ENCODE peak calls at places on chromosomes 1 and 21, in ten cellular contexts. One of them, this sample, is unnamed.

GRCh38 chr1:159168043-159168442 is 3.4 kb upstream of the CADM3 start:
- DNase-seq in testis: no peak
- DNase-seq in GM06990: no peak
- DNase-seq in tibial nerve: no peak
- DNase-seq in fibroblast of pulmonary artery: no peak
- DNase-seq in foreskin fibroblast: no peak
- DNase-seq in GM23338: no peak
- DNase-seq in mesothelial cell of epicardium: no peak
- DNase-seq in GM13977: no peak
- DNase-seq in cardiac muscle cell: no peak
- DNase-seq in this sample: no peak

GRCh38 chr1:57377731-57378139 is 46.1 kb downstream of the DAB1 start:
- DNase-seq in GM23338: peak
- DNase-seq in fibroblast of pulmonary artery: no peak
- DNase-seq in GM13977: no peak
- DNase-seq in foreskin fibroblast: no peak
- DNase-seq in tibial nerve: no peak
- DNase-seq in cardiac muscle cell: no peak
- DNase-seq in GM06990: no peak
- DNase-seq in mesothelial cell of epicardium: no peak
- DNase-seq in testis: no peak
- DNase-seq in this sample: no peak

GRCh38 chr1:31038360-31038759 is 27.2 kb downstream of the PUM1 start:
- DNase-seq in GM06990: no peak
- DNase-seq in cardiac muscle cell: peak
- DNase-seq in mesothelial cell of epicardium: no peak
- DNase-seq in foreskin fibroblast: no peak
- DNase-seq in testis: no peak
- DNase-seq in GM13977: no peak
- DNase-seq in tibial nerve: no peak
- DNase-seq in fibroblast of pulmonary artery: peak
- DNase-seq in GM23338: no peak
- DNase-seq in this sample: no peak

GRCh38 chr1:99820546-99820945 is 29.6 kb upstream of the AGL start:
- DNase-seq in fibroblast of pulmonary artery: no peak
- DNase-seq in tibial nerve: no peak
- DNase-seq in cardiac muscle cell: no peak
- DNase-seq in GM13977: peak
- DNase-seq in foreskin fibroblast: no peak
- DNase-seq in GM06990: peak
- DNase-seq in GM23338: no peak
- DNase-seq in mesothelial cell of epicardium: no peak
- DNase-seq in testis: no peak
- DNase-seq in this sample: peak

GRCh38 chr1:61709908-61710289 is 15.0 kb downstream of the TM2D1 start:
- DNase-seq in mesothelial cell of epicardium: no peak
- DNase-seq in GM13977: no peak
- DNase-seq in tibial nerve: no peak
- DNase-seq in foreskin fibroblast: no peak
- DNase-seq in GM06990: no peak
- DNase-seq in GM23338: no peak
- DNase-seq in cardiac muscle cell: no peak
- DNase-seq in fibroblast of pulmonary artery: no peak
- DNase-seq in testis: no peak
- DNase-seq in this sample: no peak

GRCh38 chr21:29805110-29805509 is 134.7 kb downstream of the GRIK1 start:
- DNase-seq in fibroblast of pulmonary artery: no peak
- DNase-seq in mesothelial cell of epicardium: no peak
- DNase-seq in testis: no peak
- DNase-seq in tibial nerve: no peak
- DNase-seq in foreskin fibroblast: no peak
- DNase-seq in GM23338: no peak
- DNase-seq in cardiac muscle cell: no peak
- DNase-seq in GM06990: no peak
- DNase-seq in GM13977: no peak
- DNase-seq in this sample: no peak

GRCh38 chr1:48608882-48609281 is 136.9 kb upstream of the SPATA6 start:
- DNase-seq in fibroblast of pulmonary artery: no peak
- DNase-seq in cardiac muscle cell: no peak
- DNase-seq in GM06990: no peak
- DNase-seq in tibial nerve: no peak
- DNase-seq in mesothelial cell of epicardium: no peak
- DNase-seq in foreskin fibroblast: no peak
- DNase-seq in testis: no peak
- DNase-seq in GM13977: no peak
- DNase-seq in GM23338: no peak
- DNase-seq in this sample: no peak

GRCh38 chr1:162912061-162912667 is 51.2 kb upstream of the CCDC190 start:
- DNase-seq in GM13977: no peak
- DNase-seq in GM23338: no peak
- DNase-seq in testis: no peak
- DNase-seq in GM06990: no peak
- DNase-seq in foreskin fibroblast: no peak
- DNase-seq in tibial nerve: no peak
- DNase-seq in mesothelial cell of epicardium: no peak
- DNase-seq in fibroblast of pulmonary artery: no peak
- DNase-seq in cardiac muscle cell: no peak
- DNase-seq in this sample: no peak

GRCh38 chr1:231053493-231054162 is 13.6 kb upstream of the FAM89A start:
- DNase-seq in GM06990: no peak
- DNase-seq in testis: peak
- DNase-seq in foreskin fibroblast: peak
- DNase-seq in GM23338: no peak
- DNase-seq in fibroblast of pulmonary artery: peak
- DNase-seq in cardiac muscle cell: peak
- DNase-seq in tibial nerve: peak
- DNase-seq in GM13977: no peak
- DNase-seq in mesothelial cell of epicardium: no peak
- DNase-seq in this sample: no peak

DNA sequence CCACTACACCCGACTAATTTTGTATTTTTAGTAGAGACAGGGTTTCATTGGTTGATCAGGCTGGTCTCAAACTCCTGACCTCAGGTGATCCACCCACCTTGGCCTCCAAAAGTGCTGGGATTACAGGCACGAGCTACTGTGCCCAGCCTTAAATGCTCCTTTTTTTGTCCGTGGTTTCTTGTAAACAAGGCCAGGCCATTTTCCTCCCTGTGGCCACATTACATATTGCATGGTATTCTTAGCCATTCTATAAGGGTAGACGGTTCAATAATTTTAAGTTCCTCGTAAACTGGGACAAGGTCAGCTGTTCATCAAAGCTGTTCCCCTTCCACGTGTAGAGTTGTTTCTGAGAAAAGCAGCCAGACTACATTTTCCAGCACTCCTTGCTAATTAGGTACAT is 10.3 kb upstream of the LUZP1 start:
- DNase-seq in foreskin fibroblast: no peak
- DNase-seq in cardiac muscle cell: peak
- DNase-seq in GM06990: no peak
- DNase-seq in tibial nerve: no peak
- DNase-seq in testis: no peak
- DNase-seq in GM13977: peak
- DNase-seq in mesothelial cell of epicardium: no peak
- DNase-seq in fibroblast of pulmonary artery: peak
- DNase-seq in GM23338: peak
- DNase-seq in this sample: peak
- TF ChIP-seq CTCF in foreskin fibroblast: peak
- TF ChIP-seq CTCF in cardiac muscle cell: peak
- TF ChIP-seq CTCF in GM06990: no peak
- TF ChIP-seq CTCF in tibial nerve: no peak
- TF ChIP-seq CTCF in testis: peak
- TF ChIP-seq CTCF in GM13977: peak
- TF ChIP-seq CTCF in mesothelial cell of epicardium: peak
- TF ChIP-seq CTCF in fibroblast of pulmonary artery: peak
- TF ChIP-seq CTCF in GM23338: peak
- TF ChIP-seq CTCF in this sample: no peak

DNA sequence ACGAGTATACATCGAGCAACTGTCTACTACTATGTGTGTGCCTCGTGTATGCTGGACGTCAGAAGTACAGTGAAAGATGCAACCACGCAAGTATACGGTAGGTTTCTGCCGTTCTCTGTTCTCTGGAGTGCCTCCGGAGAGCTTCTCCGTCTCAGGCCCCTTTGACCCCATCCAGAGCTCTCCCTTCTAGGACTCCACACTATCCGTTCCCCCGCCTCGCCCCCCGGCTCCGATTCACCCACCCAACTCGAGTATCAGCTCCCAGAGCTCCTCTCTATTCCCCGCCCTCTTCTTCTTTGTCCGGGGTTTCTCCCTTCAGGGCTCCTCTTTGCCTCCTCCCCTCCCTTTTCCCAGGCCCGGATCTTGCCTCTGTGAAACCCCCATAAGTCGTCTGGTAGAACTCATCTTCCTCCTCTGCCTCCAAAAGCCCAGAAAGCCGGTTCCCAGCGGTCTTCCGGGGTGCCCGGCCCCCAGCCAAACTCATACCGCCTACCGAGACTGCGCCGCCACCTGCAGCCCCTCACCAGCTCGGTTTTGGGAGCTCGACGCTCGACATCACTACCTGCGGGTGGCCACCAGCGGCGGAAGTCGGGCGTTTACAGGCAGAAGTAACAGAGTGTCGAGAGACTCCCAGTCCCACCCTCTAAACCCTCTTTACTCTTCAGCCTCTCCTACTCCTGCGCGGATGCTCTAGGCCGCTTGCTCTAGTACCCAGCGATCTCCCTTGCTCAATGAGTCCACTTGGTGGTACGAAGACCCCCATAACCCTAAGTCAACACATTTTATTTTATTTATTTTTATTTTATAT is at the start of gene VPS72:
- DNase-seq in GM13977: peak
- DNase-seq in GM23338: peak
- DNase-seq in GM06990: peak
- DNase-seq in tibial nerve: peak
- DNase-seq in cardiac muscle cell: peak
- DNase-seq in foreskin fibroblast: peak
- DNase-seq in testis: peak
- DNase-seq in fibroblast of pulmonary artery: peak
- DNase-seq in mesothelial cell of epicardium: peak
- DNase-seq in this sample: peak
- TF ChIP-seq CTCF in GM13977: no peak
- TF ChIP-seq CTCF in GM23338: no peak
- TF ChIP-seq CTCF in GM06990: no peak
- TF ChIP-seq CTCF in tibial nerve: no peak
- TF ChIP-seq CTCF in cardiac muscle cell: no peak
- TF ChIP-seq CTCF in foreskin fibroblast: no peak
- TF ChIP-seq CTCF in testis: peak
- TF ChIP-seq CTCF in fibroblast of pulmonary artery: no peak
- TF ChIP-seq CTCF in mesothelial cell of epicardium: no peak
- TF ChIP-seq CTCF in this sample: no peak

GRCh38 chr1:13990939-13991338 is 291.0 kb downstream of the PRDM2 start:
- DNase-seq in fibroblast of pulmonary artery: no peak
- DNase-seq in GM13977: no peak
- DNase-seq in GM23338: no peak
- DNase-seq in cardiac muscle cell: no peak
- DNase-seq in tibial nerve: no peak
- DNase-seq in testis: no peak
- DNase-seq in foreskin fibroblast: no peak
- DNase-seq in mesothelial cell of epicardium: no peak
- DNase-seq in GM06990: no peak
- DNase-seq in this sample: no peak

GRCh38 chr1:13994386-13994785 is 294.4 kb downstream of the PRDM2 start:
- DNase-seq in cardiac muscle cell: no peak
- DNase-seq in fibroblast of pulmonary artery: no peak
- DNase-seq in GM13977: no peak
- DNase-seq in GM06990: no peak
- DNase-seq in GM23338: no peak
- DNase-seq in testis: no peak
- DNase-seq in mesothelial cell of epicardium: no peak
- DNase-seq in tibial nerve: no peak
- DNase-seq in foreskin fibroblast: no peak
- DNase-seq in this sample: no peak

GRCh38 chr1:13996334-13996733 is 296.3 kb downstream of the PRDM2 start:
- DNase-seq in GM23338: peak
- DNase-seq in cardiac muscle cell: no peak
- DNase-seq in tibial nerve: no peak
- DNase-seq in mesothelial cell of epicardium: no peak
- DNase-seq in testis: no peak
- DNase-seq in fibroblast of pulmonary artery: no peak
- DNase-seq in GM06990: no peak
- DNase-seq in foreskin fibroblast: no peak
- DNase-seq in GM13977: no peak
- DNase-seq in this sample: no peak

DNA sequence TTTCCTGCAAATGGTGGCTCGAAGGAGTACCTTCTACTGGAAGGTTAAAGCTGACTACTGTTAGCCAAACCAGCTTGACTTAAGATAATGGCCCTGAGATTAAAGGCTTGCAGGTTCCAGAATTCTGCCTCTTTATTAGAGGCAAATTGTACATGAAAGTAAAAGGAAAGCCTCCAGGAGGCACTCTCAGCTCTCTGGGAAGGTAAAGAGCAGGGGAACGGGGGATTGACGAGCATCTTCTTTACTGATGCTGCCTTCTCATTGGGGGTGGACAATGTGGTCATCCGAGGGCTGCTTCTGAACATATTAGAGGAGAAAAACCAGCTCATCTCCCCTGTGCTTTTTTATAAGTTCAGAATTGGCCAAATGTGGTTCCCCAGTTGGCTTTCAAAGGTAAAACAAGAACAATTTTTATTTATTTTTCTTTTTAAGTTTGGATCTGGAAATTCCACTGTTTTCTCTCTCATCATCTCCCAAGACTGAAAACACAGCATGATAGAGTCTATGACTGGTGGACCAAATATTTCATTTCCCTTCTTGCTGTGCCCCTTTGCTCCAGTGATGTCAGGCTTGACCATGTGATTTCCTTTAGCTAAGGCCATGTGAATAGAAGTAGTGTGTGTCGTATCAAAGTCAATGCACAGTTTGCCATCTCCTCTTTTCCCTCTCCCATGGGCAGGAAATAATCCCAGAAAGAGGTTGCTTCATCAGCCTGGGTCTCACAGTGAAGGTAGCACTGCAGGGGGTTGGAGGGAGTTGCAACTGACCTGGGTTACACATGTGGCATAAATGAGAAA is 292.7 kb downstream of the PRDM2 start:
- DNase-seq in cardiac muscle cell: no peak
- DNase-seq in foreskin fibroblast: no peak
- DNase-seq in GM06990: no peak
- DNase-seq in fibroblast of pulmonary artery: no peak
- DNase-seq in mesothelial cell of epicardium: no peak
- DNase-seq in tibial nerve: no peak
- DNase-seq in GM13977: no peak
- DNase-seq in GM23338: peak
- DNase-seq in testis: no peak
- DNase-seq in this sample: no peak
- TF ChIP-seq CTCF in cardiac muscle cell: no peak
- TF ChIP-seq CTCF in foreskin fibroblast: no peak
- TF ChIP-seq CTCF in GM06990: no peak
- TF ChIP-seq CTCF in fibroblast of pulmonary artery: no peak
- TF ChIP-seq CTCF in mesothelial cell of epicardium: no peak
- TF ChIP-seq CTCF in tibial nerve: no peak
- TF ChIP-seq CTCF in GM13977: no peak
- TF ChIP-seq CTCF in GM23338: peak
- TF ChIP-seq CTCF in testis: no peak
- TF ChIP-seq CTCF in this sample: no peak

DNA sequence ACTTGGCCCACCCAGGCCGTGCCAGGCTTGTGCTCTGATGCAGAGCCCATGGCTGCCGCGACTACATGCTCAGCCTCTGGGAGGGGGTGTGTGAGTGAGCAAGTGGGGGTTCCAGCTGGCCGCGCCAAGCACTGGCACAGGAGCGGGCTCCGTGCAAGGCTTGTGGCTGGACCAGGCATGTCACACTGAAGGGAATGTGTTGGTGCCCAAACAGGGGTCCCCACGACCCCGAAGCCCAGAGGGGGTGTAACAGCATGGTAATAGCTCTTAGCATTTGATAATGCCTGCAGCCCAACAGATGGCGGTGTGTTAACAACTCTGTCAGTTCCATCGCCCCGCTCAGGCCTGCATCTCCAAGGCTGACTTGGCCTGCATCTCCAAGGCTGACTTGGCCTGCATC is 38.3 kb upstream of the CD46 start:
- DNase-seq in tibial nerve: no peak
- DNase-seq in foreskin fibroblast: no peak
- DNase-seq in GM13977: no peak
- DNase-seq in GM23338: peak
- DNase-seq in fibroblast of pulmonary artery: no peak
- DNase-seq in GM06990: peak
- DNase-seq in mesothelial cell of epicardium: no peak
- DNase-seq in cardiac muscle cell: no peak
- DNase-seq in testis: no peak
- DNase-seq in this sample: no peak
- TF ChIP-seq CTCF in tibial nerve: no peak
- TF ChIP-seq CTCF in foreskin fibroblast: no peak
- TF ChIP-seq CTCF in GM13977: peak
- TF ChIP-seq CTCF in GM23338: peak
- TF ChIP-seq CTCF in fibroblast of pulmonary artery: no peak
- TF ChIP-seq CTCF in GM06990: no peak
- TF ChIP-seq CTCF in mesothelial cell of epicardium: no peak
- TF ChIP-seq CTCF in cardiac muscle cell: no peak
- TF ChIP-seq CTCF in testis: no peak
- TF ChIP-seq CTCF in this sample: no peak